ENCODE peak calls at places on chromosomes 13 and 19, in four cellular contexts. Y, G, P and Q are unnamed samples.

GRCh38 chr19:36605101-36605838 is at the start of gene ZNF382:
- DNase-seq in Y (peak), G (peak), P (peak), Q (peak)

GRCh38 chr13:49351871-49352270 is 92.0 kb downstream of the CAB39L start:
- DNase-seq in Y (no peak), G (no peak), P (no peak), Q (no peak)

GRCh38 chr19:12052571-12053169 is at the start of gene ZNF878:
- DNase-seq in Y (peak), G (peak), P (peak), Q (peak)

GRCh38 chr19:38736413-38737280 is 7.6 kb downstream of the CAPN12 start:
- DNase-seq in Y (peak), G (peak), P (peak), Q (peak)

GRCh38 chr19:10603873-10604459 is 16.9 kb upstream of the AP1M2 start:
- DNase-seq in Y (no peak), G (peak), P (peak), Q (peak)

GRCh38 chr19:13831560-13832056 is 36.4 kb downstream of the ZSWIM4 start:
- DNase-seq in Y (no peak), G (no peak), P (no peak), Q (no peak)

GRCh38 chr13:39612023-39612637 is 9.1 kb upstream of the LHFPL6 start:
- DNase-seq in Y (peak), G (peak), P (peak), Q (peak)

GRCh38 chr19:47324502-47324901 is 7.5 kb upstream of the C5AR2 start:
- DNase-seq in Y (no peak), G (no peak), P (no peak), Q (no peak)

GRCh38 chr13:42174344-42175162 is 97.4 kb upstream of the AKAP11 start:
- DNase-seq in Y (no peak), G (no peak), P (no peak), Q (no peak)

GRCh38 chr19:32870154-32870573 is 597 bp upstream of the SLC7A9 start:
- DNase-seq in Y (no peak), G (no peak), P (no peak), Q (no peak)

GRCh38 chr19:15437355-15438123 is 12.2 kb downstream of the WIZ start:
- DNase-seq in Y (no peak), G (no peak), P (no peak), Q (no peak)

GRCh38 chr13:75635621-75636338 is at the start of gene LMO7:
- DNase-seq in Y (peak), G (peak), P (peak), Q (peak)

GRCh38 chr13:106573279-106573831 is 5.4 kb upstream of the ARGLU1 start:
- DNase-seq in Y (no peak), G (no peak), P (no peak), Q (no peak)

GRCh38 chr13:99425485-99426341 is 75.6 kb upstream of the TM9SF2 start:
- DNase-seq in Y (no peak), G (no peak), P (peak), Q (peak)

GRCh38 chr13:42417624-42418023 is 145.7 kb downstream of the AKAP11 start:
- DNase-seq in Y (no peak), G (no peak), P (no peak), Q (no peak)

GRCh38 chr13:48333976-48334375 is 30.4 kb downstream of the RB1 start:
- DNase-seq in Y (peak), G (no peak), P (no peak), Q (no peak)

GRCh38 chr19:55377356-55378131 is 918 bp downstream of the TMEM190 start:
- DNase-seq in Y (no peak), G (no peak), P (no peak), Q (no peak)

GRCh38 chr19:15252398-15253018 is 20.3 kb upstream of the EPHX3 start:
- DNase-seq in Y (no peak), G (no peak), P (no peak), Q (peak)

GRCh38 chr13:109672545-109672944 is 113.8 kb downstream of the IRS2 start:
- DNase-seq in Y (no peak), G (no peak), P (no peak), Q (no peak)